ENCODE peak calls at places on chromosomes 7 and 10, in five cellular contexts. One of them, this sample, is unnamed.

GRCh38 chr10:79195091-79195923 is 126.5 kb downstream of the ZMIZ1 start:
- DNase-seq in NCI-H2081: peak
- DNase-seq in ACHN: peak
- DNase-seq in activated T-cell treated with anti-CD3 and anti-CD28 coated beads for 1 hour: peak
- DNase-seq in GM20000: peak
- DNase-seq in this sample: peak

GRCh38 chr10:24650669-24651391 is 72.9 kb downstream of the ARHGAP21 start:
- DNase-seq in NCI-H2081: no peak
- DNase-seq in ACHN: no peak
- DNase-seq in activated T-cell treated with anti-CD3 and anti-CD28 coated beads for 1 hour: no peak
- DNase-seq in GM20000: no peak
- DNase-seq in this sample: no peak

GRCh38 chr7:150992833-150993302 is 2.1 kb downstream of the NOS3 start:
- DNase-seq in NCI-H2081: peak
- DNase-seq in ACHN: peak
- DNase-seq in activated T-cell treated with anti-CD3 and anti-CD28 coated beads for 1 hour: no peak
- DNase-seq in GM20000: no peak
- DNase-seq in this sample: peak

GRCh38 chr7:15720849-15721471 is 34.5 kb upstream of the MEOX2 start:
- DNase-seq in NCI-H2081: peak
- DNase-seq in ACHN: peak
- DNase-seq in activated T-cell treated with anti-CD3 and anti-CD28 coated beads for 1 hour: no peak
- DNase-seq in GM20000: peak
- DNase-seq in this sample: peak

GRCh38 chr10:132373241-132373955 is 23.6 kb upstream of the PWWP2B start:
- DNase-seq in NCI-H2081: no peak
- DNase-seq in ACHN: no peak
- DNase-seq in activated T-cell treated with anti-CD3 and anti-CD28 coated beads for 1 hour: no peak
- DNase-seq in GM20000: no peak
- DNase-seq in this sample: no peak

GRCh38 chr7:48140001-48140681 is 31.1 kb upstream of the ABCA13 start:
- DNase-seq in NCI-H2081: peak
- DNase-seq in ACHN: no peak
- DNase-seq in activated T-cell treated with anti-CD3 and anti-CD28 coated beads for 1 hour: no peak
- DNase-seq in GM20000: no peak
- DNase-seq in this sample: no peak

GRCh38 chr10:129761573-129761972 is 202.5 kb downstream of the EBF3 start:
- DNase-seq in NCI-H2081: no peak
- DNase-seq in ACHN: no peak
- DNase-seq in activated T-cell treated with anti-CD3 and anti-CD28 coated beads for 1 hour: no peak
- DNase-seq in GM20000: no peak
- DNase-seq in this sample: no peak

GRCh38 chr7:157299613-157300405 is 37.0 kb upstream of the DNAJB6 start:
- DNase-seq in NCI-H2081: no peak
- DNase-seq in ACHN: peak
- DNase-seq in activated T-cell treated with anti-CD3 and anti-CD28 coated beads for 1 hour: no peak
- DNase-seq in GM20000: no peak
- DNase-seq in this sample: peak

GRCh38 chr10:87705339-87705738 is 45.7 kb downstream of the PAPSS2 start:
- DNase-seq in NCI-H2081: no peak
- DNase-seq in ACHN: no peak
- DNase-seq in activated T-cell treated with anti-CD3 and anti-CD28 coated beads for 1 hour: no peak
- DNase-seq in GM20000: no peak
- DNase-seq in this sample: no peak

This sample was measured in Daoy.